ENCODE peak calls at places on chromosomes 6 and 20, in nine cellular contexts. One of them, this sample, is unnamed.

GRCh38 chr6:118810420-118811027 is 83.4 kb upstream of the ASF1A start:
- DNase-seq in iris pigment epithelial cell: no peak
- DNase-seq in AML-193: peak
- DNase-seq in cardiac fibroblast: no peak
- DNase-seq in M059J: no peak
- DNase-seq in AG10803: no peak
- DNase-seq in EL: no peak
- DNase-seq in activated T-helper 1 cell treated with Interleukin-2 at 50 U/mL for 16 hours: peak
- DNase-seq in T-helper 9 cell: peak
- DNase-seq in this sample: no peak

GRCh38 chr20:41627611-41628244 is 9.6 kb upstream of the CHD6 start:
- DNase-seq in iris pigment epithelial cell: no peak
- DNase-seq in AML-193: no peak
- DNase-seq in cardiac fibroblast: no peak
- DNase-seq in M059J: no peak
- DNase-seq in AG10803: no peak
- DNase-seq in EL: no peak
- DNase-seq in activated T-helper 1 cell treated with Interleukin-2 at 50 U/mL for 16 hours: no peak
- DNase-seq in T-helper 9 cell: no peak
- DNase-seq in this sample: no peak

GRCh38 chr6:88952065-88952704 is 11.2 kb downstream of the RNGTT start:
- DNase-seq in iris pigment epithelial cell: peak
- DNase-seq in AML-193: no peak
- DNase-seq in cardiac fibroblast: peak
- DNase-seq in M059J: no peak
- DNase-seq in AG10803: no peak
- DNase-seq in EL: peak
- DNase-seq in activated T-helper 1 cell treated with Interleukin-2 at 50 U/mL for 16 hours: no peak
- DNase-seq in T-helper 9 cell: no peak
- DNase-seq in this sample: no peak

GRCh38 chr20:41167481-41168253 is 30.3 kb downstream of the PLCG1 start:
- DNase-seq in iris pigment epithelial cell: no peak
- DNase-seq in AML-193: no peak
- DNase-seq in cardiac fibroblast: no peak
- DNase-seq in M059J: no peak
- DNase-seq in AG10803: no peak
- DNase-seq in EL: no peak
- DNase-seq in activated T-helper 1 cell treated with Interleukin-2 at 50 U/mL for 16 hours: no peak
- DNase-seq in T-helper 9 cell: no peak
- DNase-seq in this sample: no peak

GRCh38 chr6:166567813-166568212 is 18.7 kb downstream of the RAMACL start:
- DNase-seq in iris pigment epithelial cell: no peak
- DNase-seq in AML-193: no peak
- DNase-seq in cardiac fibroblast: no peak
- DNase-seq in M059J: no peak
- DNase-seq in AG10803: no peak
- DNase-seq in EL: no peak
- DNase-seq in activated T-helper 1 cell treated with Interleukin-2 at 50 U/mL for 16 hours: no peak
- DNase-seq in T-helper 9 cell: no peak
- DNase-seq in this sample: no peak

GRCh38 chr6:159577564-159577963 is 115.5 kb downstream of the SOD2 start:
- DNase-seq in iris pigment epithelial cell: peak
- DNase-seq in AML-193: no peak
- DNase-seq in cardiac fibroblast: no peak
- DNase-seq in M059J: peak
- DNase-seq in AG10803: no peak
- DNase-seq in EL: no peak
- DNase-seq in activated T-helper 1 cell treated with Interleukin-2 at 50 U/mL for 16 hours: no peak
- DNase-seq in T-helper 9 cell: no peak
- DNase-seq in this sample: no peak

GRCh38 chr6:9593566-9593965 is 821.3 kb downstream of the TFAP2A start:
- DNase-seq in iris pigment epithelial cell: peak
- DNase-seq in AML-193: peak
- DNase-seq in cardiac fibroblast: no peak
- DNase-seq in M059J: peak
- DNase-seq in AG10803: no peak
- DNase-seq in EL: peak
- DNase-seq in activated T-helper 1 cell treated with Interleukin-2 at 50 U/mL for 16 hours: no peak
- DNase-seq in T-helper 9 cell: no peak
- DNase-seq in this sample: no peak

GRCh38 chr6:84825461-84825860 is 61.1 kb upstream of the TBX18 start:
- DNase-seq in iris pigment epithelial cell: peak
- DNase-seq in AML-193: no peak
- DNase-seq in cardiac fibroblast: peak
- DNase-seq in M059J: peak
- DNase-seq in AG10803: peak
- DNase-seq in EL: peak
- DNase-seq in activated T-helper 1 cell treated with Interleukin-2 at 50 U/mL for 16 hours: no peak
- DNase-seq in T-helper 9 cell: no peak
- DNase-seq in this sample: no peak

GRCh38 chr6:117687006-117687405 is 11.7 kb downstream of the NUS1 start:
- DNase-seq in iris pigment epithelial cell: no peak
- DNase-seq in AML-193: no peak
- DNase-seq in cardiac fibroblast: no peak
- DNase-seq in M059J: no peak
- DNase-seq in AG10803: no peak
- DNase-seq in EL: no peak
- DNase-seq in activated T-helper 1 cell treated with Interleukin-2 at 50 U/mL for 16 hours: no peak
- DNase-seq in T-helper 9 cell: no peak
- DNase-seq in this sample: no peak

GRCh38 chr6:43054206-43054943 is 724 bp upstream of the CUL7 start:
- DNase-seq in iris pigment epithelial cell: no peak
- DNase-seq in AML-193: no peak
- DNase-seq in cardiac fibroblast: no peak
- DNase-seq in M059J: peak
- DNase-seq in AG10803: no peak
- DNase-seq in EL: no peak
- DNase-seq in activated T-helper 1 cell treated with Interleukin-2 at 50 U/mL for 16 hours: no peak
- DNase-seq in T-helper 9 cell: no peak
- DNase-seq in this sample: no peak

GRCh38 chr6:161228096-161228495 is 45.8 kb downstream of the AGPAT4 start:
- DNase-seq in iris pigment epithelial cell: no peak
- DNase-seq in AML-193: no peak
- DNase-seq in cardiac fibroblast: no peak
- DNase-seq in M059J: peak
- DNase-seq in AG10803: peak
- DNase-seq in EL: no peak
- DNase-seq in activated T-helper 1 cell treated with Interleukin-2 at 50 U/mL for 16 hours: no peak
- DNase-seq in T-helper 9 cell: no peak
- DNase-seq in this sample: no peak

This sample was measured in omental fat pad.